ENCODE peak calls at places on chromosomes 13 and 19, in six cellular contexts. V is body of pancreas, I is HFF-Myc, M is suprapubic skin, J is heart left ventricle, L is ascending aorta. T is an unnamed sample.

GRCh38 chr13:19052180-19052579 is 129.4 kb downstream of the TUBA3C start:
- DNase-seq in M (no peak), J (no peak), I (no peak), V (no peak), L (no peak), T (no peak)

GRCh38 chr19:22332924-22333323 is 46.7 kb downstream of the ZNF729 start:
- DNase-seq in I (no peak), J (no peak), V (no peak), L (no peak), M (no peak), T (no peak)

GRCh38 chr19:21833733-21834132 is 2.2 kb downstream of the ZNF43 start:
- DNase-seq in L (no peak), V (no peak), J (no peak), M (no peak), I (no peak), T (no peak)

GRCh38 chr13:21013682-21014038 is 47.7 kb downstream of the LATS2 start:
- DNase-seq in V (no peak), I (no peak), J (no peak), L (no peak), M (no peak), T (no peak)

GRCh38 chr13:114286808-114287207 is 5.4 kb downstream of the UPF3A start:
- DNase-seq in J (no peak), M (peak), I (no peak), V (no peak), L (no peak), T (no peak)

GRCh38 chr13:99916366-99917103 is 55.0 kb downstream of the ZIC5 start:
- DNase-seq in I (peak), M (no peak), L (no peak), J (no peak), V (peak), T (peak)

GRCh38 chr19:5857203-5858081 is 6.2 kb upstream of the FUT3 start:
- DNase-seq in M (no peak), I (no peak), L (no peak), J (no peak), V (no peak), T (no peak)

GRCh38 chr13:94176576-94176975 is 302.9 kb downstream of the DCT start:
- DNase-seq in J (no peak), L (no peak), M (no peak), V (no peak), I (no peak), T (no peak)

GRCh38 chr19:28581468-28581770 is 631.5 kb downstream of the UQCRFS1 start:
- DNase-seq in J (no peak), M (no peak), L (no peak), V (no peak), I (no peak), T (no peak)

GRCh38 chr19:23055946-23056345 is 53.0 kb upstream of the ZNF728 start:
- DNase-seq in V (no peak), L (no peak), I (no peak), M (no peak), J (no peak), T (no peak)

GRCh38 chr13:81012031-81012430 is 671.1 kb upstream of the SPRY2 start:
- DNase-seq in M (no peak), I (no peak), V (no peak), J (no peak), L (no peak), T (no peak)

GRCh38 chr19:7191946-7192691 is 102.1 kb downstream of the INSR start:
- DNase-seq in J (no peak), L (no peak), I (peak), V (no peak), M (no peak), T (peak)

GRCh38 chr13:38607136-38607535 is 79.7 kb upstream of the FREM2 start:
- DNase-seq in V (no peak), L (no peak), J (no peak), I (no peak), M (no peak), T (no peak)

GRCh38 chr13:19634129-19634740 is 776 bp downstream of the MPHOSPH8 start:
- DNase-seq in L (no peak), I (no peak), J (peak), M (no peak), V (peak), T (no peak)

GRCh38 chr19:31356587-31357314 is 7.5 kb upstream of the TSHZ3 start:
- DNase-seq in L (no peak), V (peak), J (no peak), M (no peak), I (no peak), T (peak)

GRCh38 chr13:95226932-95227718 is 74.1 kb downstream of the ABCC4 start:
- DNase-seq in I (no peak), V (no peak), J (no peak), M (no peak), L (no peak), T (no peak)

GRCh38 chr13:103224804-103225203 is 158.6 kb upstream of the SLC10A2 start:
- DNase-seq in I (no peak), M (no peak), L (no peak), V (no peak), J (peak), T (no peak)

GRCh38 chr13:80083516-80084085 is 257.3 kb downstream of the SPRY2 start:
- DNase-seq in L (no peak), V (no peak), I (no peak), M (no peak), J (no peak), T (no peak)

GRCh38 chr13:46184277-46184699 is 2.3 kb upstream of the LCP1 start:
- DNase-seq in M (peak), V (no peak), I (no peak), L (no peak), J (no peak), T (peak)

GRCh38 chr13:32752997-32753606 is 166.8 kb downstream of the PDS5B start:
- DNase-seq in L (no peak), I (no peak), V (no peak), J (no peak), M (no peak), T (no peak)

GRCh38 chr19:46782355-46783019 is 5.9 kb downstream of the SLC1A5 start:
- DNase-seq in I (no peak), J (no peak), L (no peak), M (no peak), V (no peak), T (no peak)

GRCh38 chr13:35874704-35875103 is 256.5 kb downstream of the DCLK1 start:
- DNase-seq in V (no peak), M (peak), L (no peak), J (peak), I (no peak), T (no peak)

GRCh38 chr19:1206063-1206732 is 620 bp downstream of the STK11 start:
- DNase-seq in I (no peak), J (no peak), L (no peak), M (no peak), V (peak), T (no peak)

GRCh38 chr19:38734426-38735256 is 9.6 kb downstream of the CAPN12 start:
- DNase-seq in M (no peak), V (peak), I (no peak), L (peak), J (peak), T (peak)

GRCh38 chr13:113881614-113882265 is 17.9 kb upstream of the GAS6 start:
- DNase-seq in I (no peak), L (no peak), M (peak), J (peak), V (peak), T (no peak)

GRCh38 chr19:55986487-55986886 is at the start of gene NLRP5:
- DNase-seq in J (no peak), I (no peak), L (no peak), V (no peak), M (no peak), T (no peak)

GRCh38 chr19:33067121-33067520 is 2.4 kb upstream of the RHPN2 start:
- DNase-seq in L (no peak), M (no peak), I (no peak), V (no peak), J (no peak), T (no peak)

GRCh38 chr13:48232420-48233096 is 448 bp upstream of the ITM2B start:
- DNase-seq in V (no peak), L (no peak), I (no peak), M (peak), J (no peak), T (no peak)

GRCh38 chr13:33251131-33251629 is 34.4 kb downstream of the STARD13 start:
- DNase-seq in L (no peak), J (peak), M (no peak), V (no peak), I (peak), T (no peak)

GRCh38 chr13:112901951-112902651 is 66.9 kb upstream of the MCF2L start:
- DNase-seq in V (peak), L (no peak), J (no peak), M (no peak), I (no peak), T (no peak)

GRCh38 chr19:495440-496332 is 600 bp upstream of the MADCAM1 start:
- DNase-seq in M (no peak), I (no peak), J (peak), V (no peak), L (no peak), T (no peak)

GRCh38 chr19:3698386-3698950 is 1.8 kb downstream of the PIP5K1C start:
- DNase-seq in I (no peak), V (no peak), M (no peak), L (no peak), J (no peak), T (no peak)

GRCh38 chr19:2428027-2428690 is 773 bp upstream of the TIMM13 start:
- DNase-seq in J (no peak), I (no peak), M (no peak), V (peak), L (no peak), T (no peak)

GRCh38 chr19:10478903-10479384 is 24.2 kb downstream of the KEAP1 start:
- DNase-seq in M (peak), L (peak), V (peak), J (peak), I (peak), T (peak)

GRCh38 chr13:112645327-112645914 is 44.4 kb upstream of the ATP11A start:
- DNase-seq in M (no peak), I (no peak), L (no peak), J (no peak), V (no peak), T (no peak)

GRCh38 chr13:74136089-74136658 is 2.0 kb upstream of the KLF12 start:
- DNase-seq in V (no peak), J (peak), M (peak), L (peak), I (no peak), T (no peak)

GRCh38 chr19:5823579-5824281 is 15.8 kb downstream of the FUT6 start:
- DNase-seq in M (no peak), V (no peak), I (no peak), J (no peak), L (no peak), T (peak)

GRCh38 chr13:110332750-110333149 is 25.7 kb downstream of the COL4A2 start:
- DNase-seq in J (peak), I (no peak), M (no peak), L (no peak), V (no peak), T (no peak)

DNA sequence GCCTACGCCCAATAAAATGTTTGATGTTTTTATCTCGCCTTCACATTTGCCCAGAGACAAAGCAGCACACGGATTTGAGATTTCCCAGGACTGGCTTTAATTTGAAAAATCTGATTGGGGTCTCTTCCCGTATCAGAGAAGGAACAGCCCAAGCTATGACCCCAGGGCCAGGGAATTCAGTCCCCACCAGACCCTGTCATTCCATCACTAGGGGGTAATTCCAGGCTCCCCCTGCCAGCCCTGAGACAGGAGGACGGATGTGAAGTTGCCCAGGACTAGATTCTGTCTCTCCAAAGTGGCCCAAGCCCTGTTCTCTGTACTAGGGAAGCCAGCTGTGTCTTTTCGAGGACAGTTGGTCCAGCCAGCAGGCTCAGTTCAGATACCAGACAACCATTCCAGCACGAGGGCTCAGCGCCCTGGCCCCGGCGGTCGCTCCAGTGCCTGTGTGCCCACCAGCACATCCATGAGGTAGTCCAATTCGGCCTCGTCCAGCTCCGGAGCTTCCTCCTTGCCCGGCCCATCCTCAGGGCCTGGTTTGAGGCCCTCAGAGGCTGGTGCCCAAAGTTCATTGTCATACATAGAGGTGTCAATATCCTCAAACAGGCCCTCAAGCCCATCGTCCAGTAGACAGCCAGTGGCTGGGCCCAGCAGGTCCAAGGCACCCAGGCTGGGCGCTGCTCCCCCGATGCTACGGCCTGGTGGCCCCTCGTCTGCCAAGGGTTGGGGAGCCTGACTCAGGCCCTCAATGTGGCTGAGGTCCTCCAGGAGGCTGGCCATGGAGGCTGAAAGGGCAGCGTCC is 3.2 kb downstream of the SERTAD1 start:
- DNase-seq in L (no peak), V (no peak), M (no peak), I (no peak), J (no peak), T (no peak)
- H3K4me3 ChIP-seq in L (no peak), V (no peak), M (no peak), I (no peak), J (no peak), T (no peak)

DNA sequence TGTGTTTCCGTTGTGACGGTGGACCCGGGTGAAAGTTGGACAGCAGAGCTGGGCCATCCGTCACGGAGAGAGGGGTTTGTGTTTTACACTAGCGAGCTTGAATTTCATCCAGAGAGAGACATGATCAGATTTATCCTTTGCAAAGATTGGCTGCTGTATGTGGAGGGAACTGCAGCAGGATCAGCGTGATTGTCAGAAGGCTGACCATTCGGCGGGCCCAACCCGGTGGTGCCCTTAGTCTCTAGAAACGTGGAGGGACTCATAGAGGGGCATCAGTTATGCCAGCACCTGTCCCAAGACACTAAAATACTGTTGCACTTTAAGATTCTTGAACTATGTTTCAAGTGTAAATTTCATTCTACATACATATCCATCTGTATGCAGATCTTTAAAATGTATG is 6.9 kb downstream of the FAM124A start:
- DNase-seq in L (no peak), J (no peak), V (no peak), I (no peak), M (no peak), T (no peak)
- H3K4me3 ChIP-seq in L (no peak), J (no peak), V (no peak), I (no peak), M (no peak), T (no peak)

GRCh38 chr19:51119089-51119488 is 5.6 kb upstream of the SIGLEC9 start:
- DNase-seq in V (no peak), J (no peak), L (no peak), I (no peak), M (no peak), T (no peak)
- H3K4me3 ChIP-seq in V (no peak), J (no peak), L (no peak), I (no peak), M (no peak), T (no peak)

GRCh38 chr19:51903192-51903591 is 1.6 kb downstream of the ZNF649 start:
- DNase-seq in V (no peak), L (no peak), I (no peak), J (no peak), M (no peak), T (no peak)
- H3K4me3 ChIP-seq in V (no peak), L (peak), I (peak), J (peak), M (peak), T (no peak)

GRCh38 chr13:42276683-42277082 is 4.7 kb downstream of the AKAP11 start:
- DNase-seq in I (no peak), V (no peak), J (no peak), L (no peak), M (no peak), T (no peak)
- H3K4me3 ChIP-seq in I (no peak), V (no peak), J (no peak), L (no peak), M (no peak), T (no peak)

T was measured in HL-60.